ENCODE peak calls at places on chromosome 20, in five cellular contexts. W is lower lobe of right lung; N is skeletal muscle cell; M is NCI-H748 treated with DMSO at 0.1 percent for 48 hours; U is activated CD8-positive, alpha-beta memory T cell treated with anti-CD3 and anti-CD28 coated beads, Interleukin-2, amount 10 ng/mL, durations not matched to agents 7 days and 5 days. R is an unnamed sample.

GRCh38 chr20:56748476-56749377 is 119.6 kb downstream of the TFAP2C start:
- DNase-seq in W (no peak), N (no peak), M (no peak), U (no peak), R (no peak)

GRCh38 chr20:53926428-53927028 is 143.9 kb downstream of the BCAS1 start:
- DNase-seq in W (no peak), U (no peak), N (peak), M (no peak), R (peak)

GRCh38 chr20:24095303-24095702 is 106.7 kb upstream of the GGTLC1 start:
- DNase-seq in M (no peak), N (no peak), W (no peak), U (no peak), R (no peak)

GRCh38 chr20:17995967-17996819 is 27.4 kb downstream of the MGME1 start:
- DNase-seq in N (no peak), M (peak), U (peak), W (no peak), R (peak)

GRCh38 chr20:53829086-53829703 is 235.6 kb upstream of the ZNF217 start:
- DNase-seq in M (no peak), U (peak), W (no peak), N (peak), R (peak)

GRCh38 chr20:36082516-36082915 is 72.0 kb upstream of the EPB41L1 start:
- DNase-seq in W (no peak), N (no peak), M (no peak), U (no peak), R (no peak)

GRCh38 chr20:23106271-23106851 is 20.2 kb upstream of the CD93 start:
- DNase-seq in U (no peak), N (no peak), W (no peak), M (peak), R (no peak)

GRCh38 chr20:7790189-7790588 is 150.1 kb downstream of the HAO1 start:
- DNase-seq in U (no peak), N (peak), M (no peak), W (no peak), R (no peak)

GRCh38 chr20:642398-643174 is 10.4 kb downstream of the SRXN1 start:
- DNase-seq in N (no peak), U (no peak), W (no peak), M (no peak), R (no peak)

GRCh38 chr20:53901064-53901463 is 169.3 kb downstream of the BCAS1 start:
- DNase-seq in U (no peak), M (no peak), W (no peak), N (no peak), R (peak)

GRCh38 chr20:62303327-62304226 is 780 bp downstream of the ADRM1 start:
- DNase-seq in U (peak), M (no peak), W (no peak), N (no peak), R (no peak)

GRCh38 chr20:20894280-20894679 is 181.8 kb upstream of the RALGAPA2 start:
- DNase-seq in U (no peak), N (no peak), M (no peak), W (no peak), R (no peak)

GRCh38 chr20:63839620-63840019 is 8.6 kb upstream of the ZBTB46 start:
- DNase-seq in M (no peak), N (no peak), W (no peak), U (no peak), R (no peak)

GRCh38 chr20:38528167-38528566 is 52.8 kb upstream of the ADIG start:
- DNase-seq in M (no peak), U (no peak), N (no peak), W (no peak), R (no peak)

GRCh38 chr20:20277772-20278382 is 90.0 kb upstream of the INSM1 start:
- DNase-seq in U (no peak), W (no peak), M (no peak), N (no peak), R (no peak)

GRCh38 chr20:30168025-30168799 is 1089.3 kb upstream of the DEFB115 start:
- DNase-seq in M (no peak), N (no peak), W (peak), U (peak), R (no peak)

GRCh38 chr20:36463212-36464061 is 77.9 kb upstream of the MYL9 start:
- DNase-seq in N (no peak), U (no peak), M (no peak), W (no peak), R (no peak)

GRCh38 chr20:9211016-9211760 is 142.3 kb downstream of the PLCB4 start:
- DNase-seq in W (no peak), N (no peak), U (no peak), M (no peak), R (no peak)

GRCh38 chr20:34877002-34877264 is 521 bp downstream of the ACSS2 start:
- DNase-seq in M (no peak), U (no peak), W (no peak), N (no peak), R (no peak)

GRCh38 chr20:63942250-63943006 is 13.8 kb downstream of the UCKL1 start:
- DNase-seq in U (peak), W (peak), N (no peak), M (no peak), R (peak)

GRCh38 chr20:57429579-57430202 is 38.5 kb downstream of the RBM38 start:
- DNase-seq in N (no peak), W (peak), U (no peak), M (no peak), R (peak)

GRCh38 chr20:43515628-43516027 is 8.1 kb downstream of the L3MBTL1 start:
- DNase-seq in M (no peak), U (no peak), W (no peak), N (no peak), R (no peak)

GRCh38 chr20:49336786-49337185 is 58.9 kb upstream of the ZNFX1 start:
- DNase-seq in N (no peak), W (no peak), U (no peak), M (no peak), R (no peak)

GRCh38 chr20:56995635-56996075 is 270.8 kb downstream of the BMP7 start:
- DNase-seq in N (no peak), W (no peak), M (no peak), U (no peak), R (peak)

GRCh38 chr20:17128206-17128605 is 98.6 kb upstream of the PCSK2 start:
- DNase-seq in N (no peak), U (no peak), W (no peak), M (no peak), R (no peak)

GRCh38 chr20:32282461-32282860 is 5.0 kb downstream of the KIF3B start:
- DNase-seq in U (no peak), N (no peak), W (no peak), M (no peak), R (no peak)

GRCh38 chr20:63590218-63591146 is 16.4 kb upstream of the HELZ2 start:
- DNase-seq in N (no peak), W (peak), M (no peak), U (no peak), R (no peak)

GRCh38 chr20:4087923-4088322 is 72.6 kb upstream of the RNF24 start:
- DNase-seq in W (no peak), N (no peak), M (no peak), U (no peak), R (peak)

GRCh38 chr20:17541996-17542395 is 10.8 kb upstream of the BFSP1 start:
- DNase-seq in N (no peak), M (no peak), W (no peak), U (no peak), R (no peak)

GRCh38 chr20:26354521-26354920 is 657.9 kb upstream of the ZNF337 start:
- DNase-seq in U (no peak), N (no peak), W (no peak), M (no peak), R (no peak)

GRCh38 chr20:63789836-63790571 is 41.1 kb downstream of the ZBTB46 start:
- DNase-seq in N (no peak), M (no peak), U (no peak), W (no peak), R (no peak)

GRCh38 chr20:46814366-46815232 is 80.0 kb upstream of the EYA2 start:
- DNase-seq in W (no peak), U (no peak), M (peak), N (peak), R (peak)

GRCh38 chr20:59783020-59784010 is 150.1 kb downstream of the SYCP2 start:
- DNase-seq in W (no peak), U (peak), M (peak), N (no peak), R (peak)

GRCh38 chr20:44585042-44585968 is 2.9 kb downstream of the PKIG start:
- DNase-seq in M (no peak), N (no peak), W (no peak), U (no peak), R (no peak)

GRCh38 chr20:56411759-56412472 is at the start of gene CASS4:
- DNase-seq in M (no peak), W (no peak), N (no peak), U (peak), R (no peak)

GRCh38 chr20:48634641-48635040 is 193.2 kb downstream of the PREX1 start:
- DNase-seq in U (no peak), W (peak), M (no peak), N (no peak), R (no peak)

GRCh38 chr20:57780906-57781305 is 71.1 kb upstream of the PMEPA1 start:
- DNase-seq in U (no peak), N (no peak), M (no peak), W (no peak), R (no peak)

GRCh38 chr20:1001981-1002681 is at the start of gene RSPO4:
- DNase-seq in M (no peak), U (no peak), N (no peak), W (no peak), R (peak)

GRCh38 chr20:62900052-62900691 is 26.1 kb downstream of the DIDO1 start:
- DNase-seq in U (peak), W (peak), N (peak), M (peak), R (peak)